ENCODE peak calls at places on chromosomes 11 and 22, in four cellular contexts. One of them, this sample, is unnamed.

GRCh38 chr11:117868815-117869642 is 7.4 kb downstream of the FXYD6 start:
- DNase-seq in suprapubic skin: no peak
- DNase-seq in GM23338: peak
- DNase-seq in HepG2: no peak
- DNase-seq in this sample: no peak

GRCh38 chr11:86486261-86487030 is 111.8 kb downstream of the CCDC81 start:
- DNase-seq in suprapubic skin: peak
- DNase-seq in HepG2: no peak
- DNase-seq in GM23338: no peak
- DNase-seq in this sample: no peak

GRCh38 chr11:35047179-35047578 is 91.8 kb upstream of the CD44 start:
- DNase-seq in suprapubic skin: no peak
- DNase-seq in GM23338: no peak
- DNase-seq in HepG2: no peak
- DNase-seq in this sample: no peak

GRCh38 chr22:35349704-35350538 is 31.0 kb upstream of the HMOX1 start:
- DNase-seq in GM23338: no peak
- DNase-seq in HepG2: no peak
- DNase-seq in suprapubic skin: no peak
- DNase-seq in this sample: no peak

GRCh38 chr11:91158901-91159537 is 936.2 kb upstream of the CHORDC1 start:
- DNase-seq in HepG2: no peak
- DNase-seq in GM23338: no peak
- DNase-seq in suprapubic skin: no peak
- DNase-seq in this sample: no peak

GRCh38 chr22:21754523-21755128 is 19.0 kb upstream of the YPEL1 start:
- DNase-seq in GM23338: no peak
- DNase-seq in HepG2: no peak
- DNase-seq in suprapubic skin: no peak
- DNase-seq in this sample: peak

GRCh38 chr11:68993546-68993945 is 12.8 kb upstream of the MRGPRD start:
- DNase-seq in suprapubic skin: peak
- DNase-seq in HepG2: no peak
- DNase-seq in GM23338: no peak
- DNase-seq in this sample: no peak

GRCh38 chr22:45632791-45633515 is 38.7 kb upstream of the ATXN10 start:
- DNase-seq in HepG2: peak
- DNase-seq in GM23338: peak
- DNase-seq in suprapubic skin: no peak
- DNase-seq in this sample: no peak

GRCh38 chr11:69316941-69317340 is 23.0 kb downstream of the MYEOV start:
- DNase-seq in suprapubic skin: peak
- DNase-seq in GM23338: no peak
- DNase-seq in HepG2: no peak
- DNase-seq in this sample: no peak

GRCh38 chr11:73866095-73866579 is 10.5 kb downstream of the COA4 start:
- DNase-seq in suprapubic skin: no peak
- DNase-seq in GM23338: no peak
- DNase-seq in HepG2: no peak
- DNase-seq in this sample: no peak

GRCh38 chr11:26204110-26204509 is 127.8 kb upstream of the ANO3 start:
- DNase-seq in GM23338: no peak
- DNase-seq in HepG2: no peak
- DNase-seq in suprapubic skin: no peak
- DNase-seq in this sample: no peak

GRCh38 chr22:46738961-46739870 is 1.2 kb upstream of the CERK start:
- DNase-seq in HepG2: peak
- DNase-seq in suprapubic skin: no peak
- DNase-seq in GM23338: peak
- DNase-seq in this sample: peak

GRCh38 chr11:45771194-45771941 is 33.6 kb upstream of the SLC35C1 start:
- DNase-seq in GM23338: peak
- DNase-seq in suprapubic skin: no peak
- DNase-seq in HepG2: peak
- DNase-seq in this sample: peak

GRCh38 chr11:134266841-134267251 is 9.3 kb upstream of the GLB1L3 start:
- DNase-seq in GM23338: peak
- DNase-seq in suprapubic skin: no peak
- DNase-seq in HepG2: no peak
- DNase-seq in this sample: peak

GRCh38 chr11:130390071-130390758 is 38.2 kb downstream of the ADAMTS8 start:
- DNase-seq in GM23338: peak
- DNase-seq in HepG2: peak
- DNase-seq in suprapubic skin: no peak
- DNase-seq in this sample: no peak

GRCh38 chr11:46114961-46115360 is 6.3 kb downstream of the PHF21A start:
- DNase-seq in HepG2: no peak
- DNase-seq in GM23338: no peak
- DNase-seq in suprapubic skin: no peak
- DNase-seq in this sample: no peak

GRCh38 chr11:110430267-110431211 is 791 bp downstream of the FDX1 start:
- DNase-seq in HepG2: peak
- DNase-seq in GM23338: peak
- DNase-seq in suprapubic skin: no peak
- DNase-seq in this sample: peak

GRCh38 chr11:24234822-24235508 is 261.9 kb upstream of the LUZP2 start:
- DNase-seq in HepG2: no peak
- DNase-seq in suprapubic skin: no peak
- DNase-seq in GM23338: peak
- DNase-seq in this sample: no peak

GRCh38 chr11:34415538-34415937 is 23.2 kb upstream of the CAT start:
- DNase-seq in suprapubic skin: no peak
- DNase-seq in GM23338: no peak
- DNase-seq in HepG2: peak
- DNase-seq in this sample: no peak

GRCh38 chr11:2383823-2384722 is 7.0 kb downstream of the CD81 start:
- DNase-seq in HepG2: no peak
- DNase-seq in suprapubic skin: no peak
- DNase-seq in GM23338: peak
- DNase-seq in this sample: no peak

GRCh38 chr11:79431535-79431934 is 9.3 kb downstream of the TENM4 start:
- DNase-seq in HepG2: no peak
- DNase-seq in GM23338: no peak
- DNase-seq in suprapubic skin: no peak
- DNase-seq in this sample: no peak
- TF ChIP-seq POLR2AphosphoS5 in HepG2: no peak
- TF ChIP-seq POLR2AphosphoS5 in GM23338: no peak
- TF ChIP-seq POLR2AphosphoS5 in suprapubic skin: no peak
- TF ChIP-seq POLR2AphosphoS5 in this sample: no peak

DNA sequence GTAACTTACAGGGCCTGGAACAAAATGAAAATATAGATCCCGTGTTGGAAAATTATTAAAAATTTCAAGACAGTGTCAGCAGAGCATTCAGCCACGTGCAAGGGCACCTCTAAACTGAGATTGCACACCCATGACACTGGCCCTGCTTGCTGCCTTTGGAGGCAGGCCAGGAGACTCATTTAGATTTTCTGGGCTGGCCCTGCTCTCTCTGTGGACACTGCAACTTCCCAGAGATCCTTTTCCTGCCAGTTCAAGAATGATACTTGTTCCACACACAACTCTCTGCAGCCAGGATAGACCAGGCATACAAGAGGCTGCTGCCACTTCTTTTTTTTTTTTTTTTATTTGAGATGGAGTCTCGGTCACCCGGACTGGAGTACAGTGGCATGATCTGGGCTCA is 56.7 kb upstream of the PTPRJ start:
- DNase-seq in suprapubic skin: no peak
- DNase-seq in GM23338: no peak
- DNase-seq in HepG2: no peak
- DNase-seq in this sample: no peak
- H3K27ac ChIP-seq in suprapubic skin: peak
- H3K27ac ChIP-seq in GM23338: no peak
- H3K27ac ChIP-seq in HepG2: no peak
- H3K27ac ChIP-seq in this sample: no peak

GRCh38 chr22:50474711-50475651 is at the start of gene SBF1:
- DNase-seq in HepG2: peak
- DNase-seq in GM23338: peak
- DNase-seq in suprapubic skin: peak
- DNase-seq in this sample: peak
- TF ChIP-seq POLR2AphosphoS5 in HepG2: peak
- TF ChIP-seq POLR2AphosphoS5 in GM23338: peak
- TF ChIP-seq POLR2AphosphoS5 in suprapubic skin: no peak
- TF ChIP-seq POLR2AphosphoS5 in this sample: no peak

GRCh38 chr11:83033972-83034672 is 37.6 kb downstream of the RAB30 start:
- DNase-seq in suprapubic skin: no peak
- DNase-seq in HepG2: no peak
- DNase-seq in GM23338: peak
- DNase-seq in this sample: no peak
- H3K27ac ChIP-seq in suprapubic skin: peak
- H3K27ac ChIP-seq in HepG2: peak
- H3K27ac ChIP-seq in GM23338: peak
- H3K27ac ChIP-seq in this sample: no peak

GRCh38 chr22:50704510-50705218 is 32.0 kb downstream of the SHANK3 start:
- DNase-seq in GM23338: no peak
- DNase-seq in HepG2: no peak
- DNase-seq in suprapubic skin: peak
- DNase-seq in this sample: no peak

GRCh38 chr22:50702261-50702671 is 29.6 kb downstream of the SHANK3 start:
- DNase-seq in suprapubic skin: no peak
- DNase-seq in GM23338: no peak
- DNase-seq in HepG2: no peak
- DNase-seq in this sample: no peak

GRCh38 chr22:50701428-50702154 is 29.0 kb downstream of the SHANK3 start:
- DNase-seq in GM23338: no peak
- DNase-seq in HepG2: no peak
- DNase-seq in suprapubic skin: no peak
- DNase-seq in this sample: no peak

GRCh38 chr22:50703726-50704509 is 31.3 kb downstream of the SHANK3 start:
- DNase-seq in GM23338: no peak
- DNase-seq in HepG2: no peak
- DNase-seq in suprapubic skin: peak
- DNase-seq in this sample: no peak

DNA sequence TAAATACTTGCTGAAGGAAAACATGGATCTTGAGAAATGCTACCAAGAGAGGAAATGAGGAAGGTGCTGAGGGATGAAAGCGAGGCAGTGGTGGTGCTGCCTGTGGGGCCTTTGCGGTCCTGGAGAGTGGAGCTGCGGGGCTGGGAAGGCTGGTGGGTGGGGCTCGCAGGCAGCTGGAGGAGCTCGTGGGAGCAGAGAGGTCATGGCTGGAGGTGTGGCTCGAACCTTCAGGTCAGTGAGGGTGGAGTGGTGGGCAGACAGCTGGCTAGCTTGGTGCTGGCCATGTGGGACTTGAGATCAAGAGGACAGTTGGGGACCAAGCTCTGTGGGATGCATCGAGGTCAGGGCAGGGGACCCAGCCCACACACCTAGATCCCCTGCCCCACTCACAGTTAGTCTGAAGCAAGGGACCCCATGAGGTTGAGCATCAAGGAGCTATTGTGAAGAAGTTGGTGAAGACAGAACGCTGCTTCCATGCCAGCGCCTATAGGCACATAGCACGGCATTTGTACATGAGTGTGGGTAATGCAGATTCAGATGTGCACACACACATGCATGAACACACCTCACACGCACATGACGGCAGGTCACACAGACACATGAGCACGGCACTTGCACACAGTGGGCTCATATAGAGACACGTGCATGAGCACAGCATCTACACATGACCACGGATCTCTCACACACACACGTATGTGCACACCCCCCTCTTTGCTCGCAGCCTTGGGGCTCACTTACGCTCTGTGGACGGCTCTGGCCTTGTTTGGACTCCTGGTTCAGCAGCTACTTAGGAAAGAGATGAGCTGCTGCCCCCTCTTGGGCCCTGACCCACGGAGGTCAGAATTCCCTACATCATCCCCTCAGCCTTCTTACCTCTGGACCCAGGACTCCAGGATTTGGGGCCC is 30.4 kb downstream of the SHANK3 start:
- DNase-seq in HepG2: no peak
- DNase-seq in suprapubic skin: peak
- DNase-seq in GM23338: no peak
- DNase-seq in this sample: no peak
- TF ChIP-seq POLR2AphosphoS5 in HepG2: no peak
- TF ChIP-seq POLR2AphosphoS5 in suprapubic skin: no peak
- TF ChIP-seq POLR2AphosphoS5 in GM23338: no peak
- TF ChIP-seq POLR2AphosphoS5 in this sample: no peak

DNA sequence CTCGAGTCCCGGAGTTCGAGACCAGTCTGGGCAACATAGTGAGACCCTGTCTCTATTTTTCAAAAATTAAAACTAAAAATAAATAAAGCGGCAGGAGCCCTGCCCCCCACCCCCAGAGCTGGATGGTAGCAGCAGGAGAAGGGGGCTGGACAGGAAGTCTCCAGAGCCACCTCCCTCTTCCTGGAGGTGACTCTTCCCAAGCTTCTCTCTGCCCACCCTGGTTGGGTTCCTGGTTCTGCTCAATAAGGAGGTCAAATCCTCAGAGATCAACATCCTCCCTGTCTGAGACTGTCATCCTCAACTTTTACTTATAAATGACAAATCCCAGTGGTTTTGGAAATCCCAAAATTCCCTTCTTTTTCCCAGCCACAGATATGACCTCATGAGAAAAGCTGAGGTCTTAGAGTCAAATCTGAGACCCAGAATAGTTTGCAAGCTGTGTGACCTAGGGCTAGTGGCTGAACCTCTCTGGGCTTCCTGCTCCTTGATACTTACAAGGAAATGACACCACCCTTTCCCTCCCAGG is 987 bp downstream of the C1QTNF6 start:
- DNase-seq in suprapubic skin: peak
- DNase-seq in GM23338: no peak
- DNase-seq in HepG2: no peak
- DNase-seq in this sample: no peak
- H3K27ac ChIP-seq in suprapubic skin: peak
- H3K27ac ChIP-seq in GM23338: no peak
- H3K27ac ChIP-seq in HepG2: no peak
- H3K27ac ChIP-seq in this sample: no peak

GRCh38 chr11:18063131-18063530 is 17.1 kb upstream of the TPH1 start:
- DNase-seq in GM23338: no peak
- DNase-seq in suprapubic skin: no peak
- DNase-seq in HepG2: no peak
- DNase-seq in this sample: no peak
- TF ChIP-seq POLR2AphosphoS5 in GM23338: no peak
- TF ChIP-seq POLR2AphosphoS5 in suprapubic skin: no peak
- TF ChIP-seq POLR2AphosphoS5 in HepG2: no peak
- TF ChIP-seq POLR2AphosphoS5 in this sample: no peak